ENCODE peak calls at places on chromosomes 7 and 10, in five cellular contexts. B, K, T, L and M are unnamed samples.

GRCh38 chr7:92740713-92741126 is 95.7 kb downstream of the CDK6 start:
- DNase-seq in B (peak; percentile 94), K (no peak), T (no peak), L (peak; percentile 53), M (no peak)

GRCh38 chr7:39271386-39271785 is 293.7 kb downstream of the POU6F2 start:
- DNase-seq in B (no peak), K (no peak), T (peak; percentile 51), L (peak; percentile 27), M (peak; percentile 58)

GRCh38 chr7:47145326-47145725 is 436.6 kb downstream of the TNS3 start:
- DNase-seq in B (no peak), K (no peak), T (no peak), L (no peak), M (no peak)

GRCh38 chr10:95183132-95183450 is 10.9 kb upstream of the ACSM6 start:
- DNase-seq in B (no peak), K (no peak), T (no peak), L (no peak), M (no peak)

GRCh38 chr10:128930422-128930821 is 536.6 kb upstream of the MGMT start:
- DNase-seq in B (no peak), K (no peak), T (no peak), L (no peak), M (peak; percentile 68)

GRCh38 chr7:150451097-150451793 is 815 bp downstream of the GIMAP8 start:
- DNase-seq in B (no peak), K (peak; percentile 40), T (no peak), L (no peak), M (peak; percentile 49)

GRCh38 chr7:69208848-69209247 is 389.4 kb upstream of the AUTS2 start:
- DNase-seq in B (no peak), K (no peak), T (no peak), L (no peak), M (no peak)

GRCh38 chr7:92421676-92422435 is 25.4 kb upstream of the GATAD1 start:
- DNase-seq in B (no peak), K (no peak), T (no peak), L (peak; percentile 60), M (no peak)

GRCh38 chr7:2814682-2815522 is 29.2 kb downstream of the GNA12 start:
- DNase-seq in B (no peak), K (no peak), T (no peak), L (peak; percentile 42), M (no peak)

GRCh38 chr7:151082151-151083070 is 882 bp downstream of the TMUB1 start:
- DNase-seq in B (no peak), K (no peak), T (no peak), L (no peak), M (no peak)

GRCh38 chr7:27132214-27132613 is 1.7 kb upstream of the HOXA4 start:
- DNase-seq in B (no peak), K (no peak), T (no peak), L (no peak), M (no peak)

GRCh38 chr10:118662228-118663035 is 67.0 kb upstream of the PRLHR start:
- DNase-seq in B (no peak), K (no peak), T (no peak), L (no peak), M (no peak)

GRCh38 chr10:29387269-29387668 is 98.4 kb downstream of the LYZL1 start:
- DNase-seq in B (no peak), K (no peak), T (no peak), L (no peak), M (no peak)

GRCh38 chr7:20200965-20201364 is 16.2 kb downstream of the MACC1 start:
- DNase-seq in B (no peak), K (no peak), T (no peak), L (no peak), M (no peak)
- H3K4me1 ChIP-seq in B (peaks cover 24% of the 10 kb centered on the region), K (no peaks in the 10 kb centered on the region), T (peaks cover 23% of the 10 kb centered on the region), L (peaks cover 6% of the 10 kb centered on the region), M (peaks cover 4% of the 10 kb centered on the region)

GRCh38 chr10:34495938-34496337 is 319.2 kb downstream of the PARD3 start:
- DNase-seq in B (no peak), K (no peak), T (peak; percentile 24), L (no peak), M (no peak)
- H3K4me1 ChIP-seq in B (peaks cover 17% of the 10 kb centered on the region), K (no peaks in the 10 kb centered on the region), T (peaks cover 9% of the 10 kb centered on the region), L (peaks cover under 1% of the 10 kb centered on the region), M (no peaks in the 10 kb centered on the region)

DNA sequence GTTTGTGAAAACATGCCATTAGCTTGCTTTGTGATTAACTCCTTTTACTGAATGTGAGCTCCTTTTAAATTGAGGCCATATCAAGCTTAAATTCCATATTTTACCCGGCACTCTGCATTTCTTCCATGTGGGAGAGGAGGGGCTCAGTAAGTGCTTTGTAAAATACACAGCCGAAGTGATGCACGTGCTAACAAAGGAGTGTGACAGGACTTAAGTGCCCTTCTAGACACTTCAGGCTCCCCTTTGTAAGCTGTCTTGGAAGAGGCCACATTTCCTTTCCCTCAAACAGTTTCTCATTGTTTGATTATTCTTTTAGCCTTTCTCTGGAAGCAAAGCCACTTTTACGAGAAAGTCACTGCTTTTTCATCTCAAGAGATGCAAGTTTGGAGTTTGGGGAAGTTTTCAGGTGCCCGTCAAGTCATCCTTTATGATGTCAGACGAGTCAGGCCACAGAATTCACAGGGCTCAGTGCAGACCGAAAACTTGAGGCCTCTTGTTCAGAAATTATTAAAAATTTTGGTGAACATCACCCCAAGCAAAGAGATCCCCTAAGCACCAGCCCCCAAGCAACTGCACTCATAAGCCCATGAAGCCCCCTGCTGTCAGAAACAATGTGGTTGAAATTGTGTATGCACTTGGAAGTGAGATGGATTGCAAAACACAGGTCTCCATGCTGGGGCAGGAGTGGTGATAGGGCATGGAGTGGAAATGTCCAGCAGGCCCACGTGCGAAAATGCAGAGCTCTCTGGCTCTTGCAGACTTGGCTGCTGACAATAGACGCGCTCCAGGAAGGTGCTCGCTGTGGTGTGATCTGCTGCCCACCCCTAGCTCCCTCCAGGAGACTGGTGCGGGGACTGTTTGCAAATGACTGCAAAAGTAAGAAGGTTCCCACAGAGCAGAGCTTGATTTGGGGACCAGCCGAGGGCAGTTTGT is 11.5 kb downstream of the IKZF1 start:
- DNase-seq in B (no peak), K (no peak), T (no peak), L (no peak), M (no peak)
- H3K4me1 ChIP-seq in B (no peaks in the 10 kb centered on the region), K (no peaks in the 10 kb centered on the region), T (no peaks in the 10 kb centered on the region), L (no peaks in the 10 kb centered on the region), M (no peaks in the 10 kb centered on the region)

GRCh38 chr10:4849555-4850242 is 23.7 kb downstream of the AKR1E2 start:
- DNase-seq in B (peak; percentile 81), K (peak; percentile 95), T (peak; percentile 96), L (peak; percentile 96), M (peak; percentile 93)

GRCh38 chr10:4849042-4849402 is 23.0 kb downstream of the AKR1E2 start:
- DNase-seq in B (no peak), K (peak; percentile 3), T (no peak), L (no peak), M (peak; percentile 49)

GRCh38 chr10:4847580-4848020 is 21.6 kb downstream of the AKR1E2 start:
- DNase-seq in B (peak; percentile 94), K (no peak), T (no peak), L (peak; percentile 61), M (no peak)

GRCh38 chr10:4850400-4850799 is 24.4 kb downstream of the AKR1E2 start:
- DNase-seq in B (no peak), K (no peak), T (no peak), L (no peak), M (no peak)

GRCh38 chr10:4848341-4849041 is 22.5 kb downstream of the AKR1E2 start:
- DNase-seq in B (no peak), K (no peak), T (no peak), L (no peak), M (no peak)
- H3K4me1 ChIP-seq in B (peaks cover 41% of the 10 kb centered on the region), K (no peaks in the 10 kb centered on the region), T (peaks cover 38% of the 10 kb centered on the region), L (peaks cover 35% of the 10 kb centered on the region), M (no peaks in the 10 kb centered on the region)